ENCODE peak calls at places on chromosomes 11 and 22, in eight cellular contexts. R is activated CD4-positive, alpha-beta T cell treated with anti-CD3 and anti-CD28 coated beads, Interleukin-2, amount 50 U/mL, for 24 hours; H is activated CD4-positive, alpha-beta memory T cell treated with anti-CD3 and anti-CD28 coated beads for 36 hours; E is HFFc6; S is NCI-H446 treated with DMSO at 0.1 percent for 48 hours; V is endodermal cell; I is NCI-H1417; Y is effector CD4-positive, alpha-beta T cell. J is an unnamed sample.

GRCh38 chr22:44671742-44672141 is 30.3 kb upstream of the PRR5 start:
- DNase-seq in R (no peak), E (peak), Y (no peak), I (no peak), V (no peak), H (peak), S (no peak), J (no peak)

GRCh38 chr11:35235944-35236666 is 97.1 kb downstream of the CD44 start:
- DNase-seq in I (no peak), H (peak), Y (peak), R (no peak), E (peak), S (no peak), V (no peak), J (no peak)

GRCh38 chr22:43110927-43111623 is 525 bp downstream of the BIK start:
- DNase-seq in R (no peak), Y (peak), S (no peak), H (peak), V (peak), I (peak), E (no peak), J (no peak)

GRCh38 chr11:32897103-32897502 is 4.5 kb downstream of the QSER1 start:
- DNase-seq in S (no peak), R (no peak), H (no peak), V (no peak), I (no peak), Y (no peak), E (no peak), J (no peak)

GRCh38 chr11:95157824-95158223 is 68.2 kb downstream of the ENDOD1 start:
- DNase-seq in S (no peak), V (no peak), I (no peak), R (no peak), Y (no peak), E (no peak), H (peak), J (no peak)

GRCh38 chr22:50361688-50362087 is 18.6 kb downstream of the PPP6R2 start:
- DNase-seq in E (no peak), S (no peak), I (no peak), R (no peak), H (peak), Y (no peak), V (no peak), J (no peak)

GRCh38 chr11:72078477-72078876 is 1.9 kb downstream of the NUMA1 start:
- DNase-seq in R (no peak), V (no peak), H (no peak), Y (no peak), E (no peak), I (no peak), S (no peak), J (no peak)

GRCh38 chr11:17682848-17683247 is 36.5 kb upstream of the MYOD1 start:
- DNase-seq in E (no peak), I (no peak), V (no peak), S (no peak), Y (no peak), R (no peak), H (no peak), J (no peak)

GRCh38 chr11:127133061-127133460 is 132.5 kb upstream of the KIRREL3 start:
- DNase-seq in V (no peak), S (no peak), Y (no peak), H (no peak), R (no peak), I (no peak), E (no peak), J (no peak)

GRCh38 chr11:114317738-114318137 is 21.5 kb downstream of the NNMT start:
- DNase-seq in I (peak), S (no peak), H (no peak), V (peak), R (no peak), Y (no peak), E (peak), J (peak)

GRCh38 chr11:133740928-133741327 is 104.4 kb downstream of the SPATA19 start:
- DNase-seq in Y (no peak), I (no peak), H (no peak), S (no peak), V (no peak), R (no peak), E (no peak), J (no peak)

GRCh38 chr11:134438533-134438932 is 26.5 kb upstream of the B3GAT1 start:
- DNase-seq in Y (no peak), I (no peak), S (no peak), R (no peak), V (no peak), E (no peak), H (no peak), J (no peak)

GRCh38 chr11:64745523-64746328 is 1.8 kb upstream of the RASGRP2 start:
- DNase-seq in R (no peak), V (peak), S (no peak), Y (peak), H (peak), E (no peak), I (peak), J (no peak)

GRCh38 chr11:17603056-17603825 is 56.2 kb downstream of the OTOG start:
- DNase-seq in I (no peak), Y (no peak), V (no peak), R (no peak), H (peak), S (no peak), E (no peak), J (no peak)

GRCh38 chr11:10483584-10483983 is 28.5 kb downstream of the AMPD3 start:
- DNase-seq in E (no peak), V (peak), R (no peak), S (peak), I (no peak), Y (no peak), H (no peak), J (no peak)

GRCh38 chr11:47756208-47756607 is 10.9 kb downstream of the FNBP4 start:
- DNase-seq in R (no peak), Y (no peak), V (no peak), H (no peak), I (no peak), S (no peak), E (no peak), J (no peak)

GRCh38 chr11:69099193-69099592 is 50.5 kb downstream of the TPCN2 start:
- DNase-seq in I (no peak), E (no peak), S (no peak), R (no peak), Y (no peak), V (no peak), H (no peak), J (no peak)

GRCh38 chr11:128949791-128950454 is 7.3 kb upstream of the TP53AIP1 start:
- DNase-seq in H (no peak), R (no peak), E (no peak), I (no peak), Y (no peak), S (no peak), V (no peak), J (no peak)

GRCh38 chr11:115389790-115390189 is 114.4 kb downstream of the CADM1 start:
- DNase-seq in V (no peak), E (no peak), S (no peak), R (no peak), Y (no peak), H (no peak), I (no peak), J (no peak)

GRCh38 chr11:123653405-123653996 is 923 bp downstream of the SCN3B start:
- DNase-seq in H (no peak), S (no peak), R (no peak), V (no peak), Y (no peak), E (no peak), I (peak), J (no peak)

GRCh38 chr11:94876645-94877445 is 96.5 kb downstream of the CWC15 start:
- DNase-seq in E (peak), H (peak), R (no peak), V (peak), S (no peak), Y (no peak), I (peak), J (no peak)

GRCh38 chr11:112797072-112797471 is 164.1 kb upstream of the NCAM1 start:
- DNase-seq in I (peak), S (peak), R (no peak), E (no peak), H (no peak), Y (no peak), V (peak), J (peak)

GRCh38 chr22:49550766-49551362 is 276.8 kb downstream of the BRD1 start:
- DNase-seq in R (no peak), I (no peak), Y (no peak), E (no peak), H (no peak), V (no peak), S (no peak), J (no peak)

GRCh38 chr11:8906629-8907028 is 4.4 kb upstream of the AKIP1 start:
- DNase-seq in R (no peak), I (no peak), V (no peak), S (peak), H (no peak), E (peak), Y (no peak), J (no peak)

GRCh38 chr22:49968313-49968830 is 7.8 kb downstream of the PIM3 start:
- DNase-seq in S (no peak), R (no peak), I (no peak), V (peak), E (no peak), Y (no peak), H (peak), J (no peak)

GRCh38 chr11:64713781-64714363 is 9.1 kb downstream of the NRXN2 start:
- DNase-seq in I (peak), H (no peak), Y (no peak), V (peak), R (no peak), S (no peak), E (no peak), J (no peak)